ENCODE peak calls at places on chromosomes 2 and 18, in five cellular contexts. One of them, this sample, is unnamed.

GRCh38 chr2:52260904-52261303 is 1229.0 kb upstream of the NRXN1 start:
- DNase-seq in HepG2: no peak
- DNase-seq in K562: no peak
- DNase-seq in WTC11: no peak
- DNase-seq in H1: no peak
- DNase-seq in this sample: no peak

GRCh38 chr18:25621144-25621543 is 269.2 kb upstream of the ZNF521 start:
- DNase-seq in HepG2: no peak
- DNase-seq in K562: no peak
- DNase-seq in H1: no peak
- DNase-seq in WTC11: no peak
- DNase-seq in this sample: no peak

GRCh38 chr2:232502901-232503791 is 15.5 kb upstream of the ECEL1 start:
- DNase-seq in HepG2: no peak
- DNase-seq in H1: no peak
- DNase-seq in K562: peak
- DNase-seq in WTC11: peak
- DNase-seq in this sample: no peak

GRCh38 chr2:148614024-148614331 is 30.6 kb upstream of the EPC2 start:
- DNase-seq in WTC11: peak
- DNase-seq in HepG2: no peak
- DNase-seq in H1: no peak
- DNase-seq in K562: no peak
- DNase-seq in this sample: no peak

GRCh38 chr2:27714053-27714452 is 50.4 kb downstream of the SLC4A1AP start:
- DNase-seq in H1: no peak
- DNase-seq in WTC11: no peak
- DNase-seq in HepG2: no peak
- DNase-seq in K562: no peak
- DNase-seq in this sample: no peak

GRCh38 chr2:166841152-166841551 is 47.1 kb upstream of the XIRP2 start:
- DNase-seq in H1: no peak
- DNase-seq in HepG2: no peak
- DNase-seq in WTC11: no peak
- DNase-seq in K562: no peak
- DNase-seq in this sample: no peak

GRCh38 chr2:163319006-163319405 is 416.8 kb downstream of the FIGN start:
- DNase-seq in H1: no peak
- DNase-seq in WTC11: no peak
- DNase-seq in K562: no peak
- DNase-seq in HepG2: no peak
- DNase-seq in this sample: no peak

GRCh38 chr18:7545734-7546133 is 21.4 kb upstream of the PTPRM start:
- DNase-seq in HepG2: no peak
- DNase-seq in K562: no peak
- DNase-seq in WTC11: no peak
- DNase-seq in H1: no peak
- DNase-seq in this sample: no peak

GRCh38 chr2:69386376-69386775 is 651 bp downstream of the GFPT1 start:
- DNase-seq in K562: no peak
- DNase-seq in WTC11: no peak
- DNase-seq in H1: no peak
- DNase-seq in HepG2: peak
- DNase-seq in this sample: no peak

GRCh38 chr2:100891911-100892642 is 72.1 kb downstream of the NPAS2 start:
- DNase-seq in K562: peak
- DNase-seq in HepG2: peak
- DNase-seq in H1: no peak
- DNase-seq in WTC11: no peak
- DNase-seq in this sample: no peak

GRCh38 chr18:36899289-36899688 is 70.4 kb downstream of the KIAA1328 start:
- DNase-seq in K562: peak
- DNase-seq in WTC11: no peak
- DNase-seq in H1: no peak
- DNase-seq in HepG2: peak
- DNase-seq in this sample: no peak

GRCh38 chr2:42743667-42744005 is 20.3 kb downstream of the OXER1 start:
- DNase-seq in K562: no peak
- DNase-seq in HepG2: no peak
- DNase-seq in WTC11: no peak
- DNase-seq in H1: no peak
- DNase-seq in this sample: no peak

GRCh38 chr2:166727105-166727504 is 161.2 kb upstream of the XIRP2 start:
- DNase-seq in K562: no peak
- DNase-seq in HepG2: no peak
- DNase-seq in WTC11: no peak
- DNase-seq in H1: no peak
- DNase-seq in this sample: peak

GRCh38 chr18:32612651-32613050 is 142.0 kb upstream of the GAREM1 start:
- DNase-seq in WTC11: no peak
- DNase-seq in H1: no peak
- DNase-seq in HepG2: no peak
- DNase-seq in K562: no peak
- DNase-seq in this sample: no peak

GRCh38 chr2:102502576-102502975 is 29.6 kb downstream of the SLC9A4 start:
- DNase-seq in HepG2: no peak
- DNase-seq in WTC11: no peak
- DNase-seq in H1: no peak
- DNase-seq in K562: no peak
- DNase-seq in this sample: no peak

GRCh38 chr18:26909599-26910290 is 44.2 kb upstream of the AQP4 start:
- DNase-seq in K562: no peak
- DNase-seq in H1: no peak
- DNase-seq in WTC11: no peak
- DNase-seq in HepG2: peak
- DNase-seq in this sample: no peak

DNA sequence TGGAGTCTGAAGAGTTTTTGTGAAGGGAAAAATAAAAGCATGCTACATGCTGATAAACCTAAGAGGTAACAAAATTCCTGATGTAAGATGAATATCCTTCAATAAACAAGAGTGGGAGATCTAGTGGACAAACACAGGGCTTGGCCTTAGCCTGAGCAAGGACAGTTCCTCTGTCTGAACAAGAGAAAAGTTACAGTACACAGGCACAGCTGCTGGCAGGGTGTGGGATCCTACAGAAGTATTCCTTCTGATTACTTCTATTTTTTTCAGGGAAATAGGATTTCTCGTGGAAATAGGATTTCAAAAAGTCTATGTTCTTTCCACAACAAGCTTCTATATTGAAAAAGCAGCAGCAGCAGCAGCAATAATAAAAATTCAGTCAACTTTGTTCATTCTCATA is 54.1 kb downstream of the NBAS start:
- DNase-seq in WTC11: no peak
- DNase-seq in H1: no peak
- DNase-seq in HepG2: no peak
- DNase-seq in K562: no peak
- DNase-seq in this sample: no peak
- TF ChIP-seq ATF2 in WTC11: no peak
- TF ChIP-seq ATF2 in H1: no peak
- TF ChIP-seq ATF2 in HepG2: no peak
- TF ChIP-seq ATF2 in K562: no peak
- TF ChIP-seq ATF2 in this sample: no peak

GRCh38 chr18:28412521-28412920 is 235.6 kb upstream of the CDH2 start:
- DNase-seq in H1: no peak
- DNase-seq in K562: no peak
- DNase-seq in HepG2: no peak
- DNase-seq in WTC11: no peak
- DNase-seq in this sample: no peak
- TF ChIP-seq ATF2 in H1: no peak
- TF ChIP-seq ATF2 in K562: no peak
- TF ChIP-seq ATF2 in HepG2: no peak
- TF ChIP-seq ATF2 in WTC11: no peak
- TF ChIP-seq ATF2 in this sample: no peak

DNA sequence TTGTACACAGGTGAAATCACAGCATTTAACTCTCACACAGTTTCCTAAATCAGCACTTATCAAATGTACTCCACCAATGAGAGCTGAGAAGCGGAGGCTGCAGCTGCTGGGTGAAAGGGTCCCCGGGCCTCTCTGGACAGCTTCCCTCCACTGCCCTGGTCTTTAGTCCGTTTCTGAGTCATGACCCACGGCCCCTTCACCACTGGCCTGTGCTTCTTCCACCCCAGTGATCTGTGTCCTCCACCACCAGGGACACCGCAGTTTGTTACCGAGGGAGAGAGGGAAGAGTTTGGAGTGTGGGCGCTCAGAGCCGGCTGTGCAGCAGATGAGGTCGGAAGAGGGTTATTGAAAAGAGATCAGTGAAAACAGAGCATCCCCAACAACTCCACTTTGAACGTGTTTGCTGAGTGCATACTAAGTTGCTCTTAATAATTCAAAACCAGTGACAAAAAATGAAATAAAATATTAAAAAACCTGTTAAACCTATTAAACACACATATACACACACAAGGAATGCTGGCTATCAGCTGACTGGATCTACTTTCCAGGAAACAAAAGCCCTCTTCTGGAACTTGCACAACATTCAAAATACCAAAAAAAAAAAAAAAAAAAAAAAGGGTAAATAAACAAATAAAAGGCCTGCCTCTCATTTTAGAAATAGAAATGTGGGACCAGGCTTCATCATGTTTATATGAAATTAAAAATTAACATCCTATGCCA is 54.1 kb downstream of the PXDN start:
- DNase-seq in K562: no peak
- DNase-seq in HepG2: no peak
- DNase-seq in H1: no peak
- DNase-seq in WTC11: no peak
- DNase-seq in this sample: no peak
- TF ChIP-seq ATF2 in K562: no peak
- TF ChIP-seq ATF2 in HepG2: no peak
- TF ChIP-seq ATF2 in H1: no peak
- TF ChIP-seq ATF2 in WTC11: no peak
- TF ChIP-seq ATF2 in this sample: no peak

GRCh38 chr2:120431386-120432292 is 85.7 kb downstream of the INHBB start:
- DNase-seq in WTC11: no peak
- DNase-seq in H1: no peak
- DNase-seq in HepG2: no peak
- DNase-seq in K562: no peak
- DNase-seq in this sample: no peak

GRCh38 chr2:120429586-120430500 is 83.9 kb downstream of the INHBB start:
- DNase-seq in HepG2: no peak
- DNase-seq in H1: no peak
- DNase-seq in K562: no peak
- DNase-seq in WTC11: no peak
- DNase-seq in this sample: no peak

GRCh38 chr2:120430957-120431356 is 85.0 kb downstream of the INHBB start:
- DNase-seq in H1: no peak
- DNase-seq in WTC11: no peak
- DNase-seq in K562: no peak
- DNase-seq in HepG2: no peak
- DNase-seq in this sample: no peak

GRCh38 chr2:120428748-120429147 is 82.8 kb downstream of the INHBB start:
- DNase-seq in H1: no peak
- DNase-seq in HepG2: no peak
- DNase-seq in WTC11: no peak
- DNase-seq in K562: no peak
- DNase-seq in this sample: no peak

DNA sequence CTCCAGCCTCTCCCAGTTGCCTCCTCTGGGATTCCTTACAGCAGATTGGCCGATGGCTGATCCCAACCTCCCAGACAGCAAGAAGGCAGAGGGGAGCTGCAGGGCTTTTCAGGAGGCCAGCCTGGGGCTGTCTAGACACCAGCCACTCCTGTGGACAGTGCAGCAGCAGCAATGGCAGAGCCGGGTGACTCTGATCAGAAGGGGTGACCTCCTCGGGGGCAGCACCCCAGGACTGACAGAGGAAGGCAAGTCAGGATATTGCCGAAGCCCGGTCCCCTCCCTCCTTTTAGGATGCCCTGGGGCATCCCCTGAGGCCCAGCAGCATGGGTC is 84.5 kb downstream of the INHBB start:
- DNase-seq in HepG2: no peak
- DNase-seq in H1: no peak
- DNase-seq in K562: no peak
- DNase-seq in WTC11: no peak
- DNase-seq in this sample: no peak
- TF ChIP-seq ATF2 in HepG2: no peak
- TF ChIP-seq ATF2 in H1: no peak
- TF ChIP-seq ATF2 in K562: no peak
- TF ChIP-seq ATF2 in WTC11: no peak
- TF ChIP-seq ATF2 in this sample: no peak

DNA sequence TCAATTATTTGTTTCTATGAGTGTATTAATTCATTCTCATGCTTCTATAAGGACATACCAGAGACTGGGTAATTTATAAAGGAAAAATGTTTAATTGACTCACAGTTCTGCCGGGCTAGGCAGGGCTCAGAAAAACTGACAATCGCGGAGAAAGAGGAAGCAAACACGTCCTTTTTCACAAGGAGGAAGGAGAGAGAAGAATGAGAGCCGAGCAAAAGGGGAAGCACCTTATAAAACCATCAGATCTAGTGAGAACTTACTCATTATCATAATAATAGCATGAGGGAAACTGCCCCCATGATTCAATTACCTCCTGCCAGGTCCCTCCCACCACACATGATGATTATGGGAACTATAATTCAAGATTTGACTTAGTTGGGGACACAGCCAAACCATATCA is 294.0 kb downstream of the DSC3 start:
- DNase-seq in K562: no peak
- DNase-seq in WTC11: no peak
- DNase-seq in HepG2: no peak
- DNase-seq in H1: no peak
- DNase-seq in this sample: no peak
- TF ChIP-seq ATF2 in K562: no peak
- TF ChIP-seq ATF2 in WTC11: no peak
- TF ChIP-seq ATF2 in HepG2: no peak
- TF ChIP-seq ATF2 in H1: no peak
- TF ChIP-seq ATF2 in this sample: no peak

GRCh38 chr2:134683561-134684112 is 35.2 kb downstream of the TMEM163 start:
- DNase-seq in WTC11: no peak
- DNase-seq in HepG2: peak
- DNase-seq in K562: no peak
- DNase-seq in H1: no peak
- DNase-seq in this sample: peak
- TF ChIP-seq ATF2 in WTC11: no peak
- TF ChIP-seq ATF2 in HepG2: no peak
- TF ChIP-seq ATF2 in K562: no peak
- TF ChIP-seq ATF2 in H1: no peak
- TF ChIP-seq ATF2 in this sample: no peak

GRCh38 chr2:4499316-4499715 is 795.9 kb downstream of the DCDC2C start:
- DNase-seq in K562: no peak
- DNase-seq in H1: peak
- DNase-seq in HepG2: no peak
- DNase-seq in WTC11: no peak
- DNase-seq in this sample: no peak
- TF ChIP-seq ATF2 in K562: no peak
- TF ChIP-seq ATF2 in H1: no peak
- TF ChIP-seq ATF2 in HepG2: no peak
- TF ChIP-seq ATF2 in WTC11: no peak
- TF ChIP-seq ATF2 in this sample: no peak